ENCODE peak calls at places on chromosomes 3 and 15, in six cellular contexts. T is ascending aorta, U is right cardiac atrium, Y is lower lobe of right lung, G is neural progenitor cell, W is endothelial cell of umbilical vein. B is an unnamed sample.

GRCh38 chr3:89565098-89565497 is 457.7 kb downstream of the EPHA3 start:
- DNase-seq in T (no peak), U (no peak), Y (no peak), G (no peak), W (no peak), B (no peak)

GRCh38 chr15:26974120-26974780 is 3.3 kb downstream of the GABRG3 start:
- DNase-seq in T (no peak), U (no peak), Y (no peak), G (peak; percentile 55), W (no peak), B (no peak)

GRCh38 chr3:194572131-194572789 is 61.0 kb downstream of the TMEM44 start:
- DNase-seq in T (peak; percentile 92), U (peak; percentile 89), Y (no peak), G (peak; percentile 40), W (peak; percentile 60), B (peak; percentile 69)

GRCh38 chr15:67413770-67414429 is 107.0 kb upstream of the C15orf61 start:
- DNase-seq in T (no peak), U (no peak), Y (no peak), G (no peak), W (peak; percentile 72), B (no peak)

GRCh38 chr3:36540898-36541518 is 160.7 kb downstream of the STAC start:
- DNase-seq in T (no peak), U (no peak), Y (no peak), G (peak; percentile 71), W (no peak), B (no peak)

GRCh38 chr3:53628546-53629395 is 134.4 kb downstream of the CACNA1D start:
- DNase-seq in T (no peak), U (no peak), Y (no peak), G (peak; percentile 18), W (no peak), B (no peak)

GRCh38 chr3:78804251-78805037 is 963.4 kb downstream of the ROBO1 start:
- DNase-seq in T (no peak), U (no peak), Y (no peak), G (no peak), W (no peak), B (no peak)

GRCh38 chr15:70502576-70502975 is 260.8 kb downstream of the UACA start:
- DNase-seq in T (no peak), U (no peak), Y (no peak), G (no peak), W (no peak), B (no peak)

GRCh38 chr3:50623840-50624474 is 7.0 kb downstream of the MAPKAPK3 start:
- DNase-seq in T (no peak), U (no peak), Y (no peak), G (no peak), W (peak; percentile 40), B (no peak)

GRCh38 chr3:135849827-135850226 is 115.7 kb upstream of the PPP2R3A start:
- DNase-seq in T (no peak), U (no peak), Y (no peak), G (no peak), W (no peak), B (no peak)

DNA sequence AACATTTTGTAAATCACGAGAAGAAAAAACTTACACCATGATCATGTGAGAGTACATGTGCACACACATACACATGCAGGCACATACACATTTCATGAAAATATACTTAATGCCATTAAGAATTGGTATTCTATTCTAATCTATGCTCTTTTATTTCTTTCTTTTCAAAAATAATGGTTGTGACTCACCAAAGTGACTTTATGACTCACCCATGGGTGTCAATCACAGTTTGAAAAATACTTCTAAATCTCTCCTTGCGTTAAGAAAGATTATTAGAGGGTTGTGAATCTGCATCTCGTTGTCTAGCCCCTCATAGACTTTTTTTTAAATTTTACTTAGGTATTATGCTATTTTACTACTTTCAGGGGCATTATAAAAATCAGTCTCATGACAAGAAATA is 254.2 kb downstream of the TUSC7 start:
- DNase-seq in T (no peak), U (no peak), Y (no peak), G (no peak), W (no peak), B (no peak)
- H3K9me3 ChIP-seq in T (no peaks in the 10 kb centered on the region), U (no peaks in the 10 kb centered on the region), Y (no peaks in the 10 kb centered on the region), G (no peaks in the 10 kb centered on the region), W (no peaks in the 10 kb centered on the region), B (no peaks in the 10 kb centered on the region)

DNA sequence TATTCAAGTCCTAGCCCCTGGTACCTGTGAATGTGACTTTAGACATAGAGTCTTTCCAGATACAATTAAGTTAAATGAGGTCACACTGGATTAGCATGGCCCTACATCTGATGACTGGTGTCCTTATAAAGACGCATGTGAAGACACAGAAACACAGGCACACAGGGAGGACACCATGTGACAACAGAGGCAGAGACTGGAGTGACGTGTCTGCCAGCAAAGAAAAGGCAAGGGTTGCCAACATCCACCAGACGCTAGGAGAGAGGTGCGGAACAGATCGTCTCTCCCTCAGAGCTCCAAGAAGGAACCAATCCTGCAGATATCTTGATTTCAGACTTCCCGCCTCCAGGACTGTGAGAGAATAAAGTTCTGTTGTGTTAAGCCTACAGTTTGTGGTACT is 42.8 kb downstream of the CX3CR1 start:
- DNase-seq in T (no peak), U (no peak), Y (no peak), G (no peak), W (no peak), B (no peak)
- H3K27me3 ChIP-seq in T (no peaks in the 10 kb centered on the region), U (no peaks in the 10 kb centered on the region), Y (no peaks in the 10 kb centered on the region), G (no peaks in the 10 kb centered on the region), W (peaks cover 30% of the 10 kb centered on the region), B (no peaks in the 10 kb centered on the region)

DNA sequence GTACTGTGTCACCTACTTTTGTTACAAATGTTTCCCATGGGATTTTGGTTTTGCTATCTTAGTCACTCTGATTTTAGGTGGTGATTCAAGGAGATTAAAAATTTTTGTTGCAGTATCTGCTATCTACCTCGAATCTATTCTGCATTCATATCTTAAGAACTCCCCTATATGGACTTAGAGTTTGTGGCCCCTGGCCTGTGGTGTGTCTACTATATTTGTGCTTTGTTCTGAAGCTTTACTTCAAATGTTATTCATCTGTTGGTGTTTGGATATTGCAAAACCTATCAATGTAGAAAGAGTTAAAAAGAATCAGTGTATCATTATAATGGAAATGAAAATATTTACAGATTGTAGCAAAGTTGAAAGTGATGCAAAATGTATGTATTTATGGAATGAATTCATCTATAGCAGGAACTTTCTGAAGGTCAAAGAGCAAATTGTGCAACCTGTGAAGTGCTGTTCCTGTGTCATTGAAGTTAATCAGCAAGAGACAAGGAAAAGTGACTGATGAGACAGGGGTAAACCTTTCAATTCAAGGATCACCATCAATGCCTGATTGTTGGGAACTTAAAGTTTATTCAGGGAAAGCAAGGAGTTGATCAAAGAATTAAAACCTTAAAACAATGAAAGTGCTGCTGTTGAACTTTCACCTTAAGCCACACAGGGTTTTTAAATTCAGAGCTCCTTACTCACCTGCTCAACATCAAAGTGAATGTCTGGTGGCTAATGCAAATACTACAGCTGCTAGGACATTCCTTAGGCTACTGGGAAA is 71.0 kb downstream of the SLMAP start:
- DNase-seq in T (no peak), U (no peak), Y (no peak), G (no peak), W (no peak), B (no peak)
- H3K27ac ChIP-seq in T (no peak overlapping the region), U (no peak overlapping the region), Y (no peak overlapping the region), G (no peak overlapping the region), W (no peak overlapping the region), B (peak overlapping the region; percentile 42)

DNA sequence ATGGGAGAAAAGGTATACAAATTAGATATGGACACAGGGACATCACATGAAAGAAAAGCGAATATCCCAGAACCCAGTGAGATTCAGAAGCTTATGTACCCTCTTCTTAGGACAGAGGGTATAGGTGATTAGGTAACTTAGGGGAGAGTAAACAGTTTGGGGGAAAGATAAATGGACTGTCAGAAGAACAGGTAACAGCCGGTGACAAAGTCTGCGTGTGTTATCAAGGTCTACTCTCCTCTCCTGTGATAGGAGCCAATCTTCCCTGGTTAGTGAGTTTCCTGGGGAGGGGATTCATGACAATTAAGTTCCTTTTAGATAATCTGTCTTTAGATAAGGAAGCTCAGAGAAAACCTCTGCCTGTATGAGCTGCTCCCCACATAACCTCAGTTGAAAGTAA is 30.6 kb upstream of the SNRPN start:
- DNase-seq in T (no peak), U (no peak), Y (no peak), G (no peak), W (no peak), B (no peak)
- H3K9me3 ChIP-seq in T (no peaks in the 10 kb centered on the region), U (no peaks in the 10 kb centered on the region), Y (no peaks in the 10 kb centered on the region), G (no peaks in the 10 kb centered on the region), W (no peaks in the 10 kb centered on the region), B (no peaks in the 10 kb centered on the region)